ENCODE peak calls at places on chromosomes 13 and 19, in eight cellular contexts. T is body of pancreas, C is stomach, X is thoracic aorta, N is GM10248, B is tibial artery, I is retinal pigment epithelial cell, S is AG04450. L is an unnamed sample.
A peak's percentile ranks its signal among the peaks of the same experiment; 100 is the strongest.

GRCh38 chr13:73337511-73337910 is 278.7 kb downstream of the KLF5 start:
- DNase-seq in T (no peak), C (no peak), X (no peak), N (no peak), B (no peak), I (no peak), S (no peak), L (no peak)

GRCh38 chr13:111952814-111953213 is 114.1 kb upstream of the SOX1 start:
- DNase-seq in T (no peak), C (no peak), X (no peak), N (no peak), B (no peak), I (no peak), S (no peak), L (no peak)

GRCh38 chr19:50565984-50566903 is 2.0 kb downstream of the LRRC4B start:
- DNase-seq in T (no peak), C (no peak), X (no peak), N (peak; percentile 68), B (no peak), I (no peak), S (no peak), L (no peak)

GRCh38 chr13:107753286-107753685 is 462.1 kb downstream of the LIG4 start:
- DNase-seq in T (no peak), C (no peak), X (no peak), N (no peak), B (no peak), I (no peak), S (no peak), L (no peak)

GRCh38 chr19:54415208-54415900 is at the start of gene TTYH1:
- DNase-seq in T (peak; percentile 46), C (no peak), X (no peak), N (peak; percentile 68), B (no peak), I (no peak), S (no peak), L (peak; percentile 77)

GRCh38 chr13:26971990-26972888 is 199.4 kb downstream of the USP12 start:
- DNase-seq in T (peak; percentile 73), C (peak; percentile 69), X (no peak), N (peak; percentile 47), B (no peak), I (no peak), S (no peak), L (no peak)

GRCh38 chr13:111325941-111326620 is 5.6 kb downstream of the TEX29 start:
- DNase-seq in T (no peak), C (no peak), X (no peak), N (no peak), B (peak; percentile 38), I (no peak), S (no peak), L (no peak)

GRCh38 chr19:38989066-38989605 is 13.6 kb upstream of the FBXO17 start:
- DNase-seq in T (peak; percentile 14), C (no peak), X (no peak), N (no peak), B (no peak), I (no peak), S (no peak), L (no peak)

GRCh38 chr13:48153186-48153585 is 58.3 kb upstream of the MED4 start:
- DNase-seq in T (no peak), C (no peak), X (no peak), N (no peak), B (no peak), I (no peak), S (no peak), L (no peak)

GRCh38 chr13:77544765-77545316 is 9.3 kb downstream of the SCEL start:
- DNase-seq in T (no peak), C (no peak), X (no peak), N (peak; percentile 14), B (no peak), I (no peak), S (no peak), L (no peak)

GRCh38 chr13:95304446-95304845 is 3.2 kb upstream of the ABCC4 start:
- DNase-seq in T (no peak), C (no peak), X (no peak), N (no peak), B (no peak), I (no peak), S (no peak), L (no peak)

GRCh38 chr19:56091066-56091490 is 30.0 kb downstream of the ZNF787 start:
- DNase-seq in T (no peak), C (no peak), X (no peak), N (no peak), B (no peak), I (peak; percentile 42), S (no peak), L (no peak)

GRCh38 chr19:46913198-46913851 is 52.5 kb downstream of the ARHGAP35 start:
- DNase-seq in T (no peak), C (no peak), X (no peak), N (no peak), B (no peak), I (no peak), S (no peak), L (no peak)

GRCh38 chr19:872266-872951 is 12.9 kb downstream of the CFD start:
- DNase-seq in T (peak; percentile 34), C (peak; percentile 68), X (no peak), N (peak; percentile 79), B (no peak), I (no peak), S (no peak), L (peak; percentile 47)

GRCh38 chr13:110319774-110320509 is 12.9 kb downstream of the COL4A2 start:
- DNase-seq in T (peak; percentile 80), C (no peak), X (no peak), N (no peak), B (peak; percentile 78), I (no peak), S (no peak), L (no peak)

GRCh38 chr13:44307844-44308243 is 65.8 kb upstream of the SERP2 start:
- DNase-seq in T (no peak), C (peak; percentile 34), X (no peak), N (no peak), B (no peak), I (no peak), S (no peak), L (no peak)

GRCh38 chr13:91242652-91243051 is 104.8 kb upstream of the MIR17HG start:
- DNase-seq in T (no peak), C (no peak), X (no peak), N (no peak), B (no peak), I (peak; percentile 23), S (no peak), L (no peak)

GRCh38 chr13:94657167-94657566 is 55.2 kb downstream of the SOX21 start:
- DNase-seq in T (no peak), C (no peak), X (no peak), N (no peak), B (no peak), I (no peak), S (no peak), L (no peak)

GRCh38 chr13:83150616-83151307 is 731.5 kb downstream of the SLITRK1 start:
- DNase-seq in T (no peak), C (no peak), X (no peak), N (no peak), B (no peak), I (no peak), S (no peak), L (no peak)
- TF ChIP-seq CTCF in T (no peak), C (no peak), X (no peak), N (no peak), B (no peak), I (peak; percentile 12), S (no peak), L (no peak)

GRCh38 chr13:29454931-29455481 is 140.5 kb downstream of the SLC7A1 start:
- DNase-seq in T (peak; percentile 15), C (no peak), X (no peak), N (peak; percentile 47), B (no peak), I (no peak), S (no peak), L (no peak)
- TF ChIP-seq CTCF in T (no peak), C (no peak), X (peak; percentile 8), N (peak; percentile 23), B (no peak), I (peak; percentile 51), S (peak; percentile 39), L (peak; percentile 53)

GRCh38 chr13:51122868-51123267 is 11.8 kb upstream of the C13orf42 start:
- DNase-seq in T (no peak), C (no peak), X (no peak), N (no peak), B (no peak), I (no peak), S (no peak), L (no peak)

GRCh38 chr13:51130348-51130747 is 19.3 kb upstream of the C13orf42 start:
- DNase-seq in T (no peak), C (no peak), X (no peak), N (no peak), B (no peak), I (no peak), S (no peak), L (no peak)

GRCh38 chr13:51125495-51126226 is 14.6 kb upstream of the C13orf42 start:
- DNase-seq in T (peak; percentile 72), C (peak; percentile 53), X (no peak), N (peak; percentile 54), B (no peak), I (peak; percentile 24), S (peak; percentile 26), L (peak; percentile 57)
- TF ChIP-seq CTCF in T (peak; percentile 41), C (peak; percentile 60), X (peak; percentile 61), N (peak; percentile 78), B (peak; percentile 55), I (peak; percentile 86), S (peak; percentile 79), L (peak; percentile 90)

DNA sequence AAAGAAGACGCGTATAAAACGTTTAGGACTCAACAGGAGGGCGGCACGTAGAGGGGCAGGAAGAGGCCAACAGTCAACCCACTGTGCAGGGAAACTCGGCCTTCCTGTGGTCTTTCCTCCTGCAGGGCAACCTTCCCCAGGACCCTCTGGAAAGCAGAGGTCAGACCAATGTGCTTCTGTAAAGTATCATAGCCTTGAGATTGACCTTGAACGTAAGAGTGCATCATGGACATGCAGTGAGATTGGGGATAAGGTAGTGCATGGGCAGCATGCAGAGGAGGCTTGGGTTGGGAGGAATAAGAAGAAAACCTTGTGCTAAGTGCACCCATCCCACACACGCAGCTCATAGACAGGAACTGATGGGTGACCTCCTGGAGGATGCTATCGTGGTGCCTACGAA is 34.0 kb upstream of the ZNF507 start:
- DNase-seq in T (no peak), C (no peak), X (no peak), N (no peak), B (no peak), I (no peak), S (no peak), L (no peak)
- TF ChIP-seq CTCF in T (no peak), C (no peak), X (no peak), N (no peak), B (no peak), I (no peak), S (no peak), L (no peak)

L was measured in neural crest cell.